ENCODE peak calls at places on chromosomes 2 and 18, in four cellular contexts. C is A549, Q is HepG2, B is K562. J is an unnamed sample.

GRCh38 chr2:20421988-20422678 is 24.7 kb upstream of the RHOB start:
- DNase-seq in C (no peak), Q (no peak), B (no peak), J (no peak)

GRCh38 chr2:30527411-30527810 is 80.4 kb downstream of the LCLAT1 start:
- DNase-seq in C (no peak), Q (no peak), B (no peak), J (no peak)

GRCh38 chr2:218892693-218893348 is 12.2 kb downstream of the WNT10A start:
- DNase-seq in C (peak), Q (peak), B (peak), J (peak)

GRCh38 chr2:230874456-230874855 is 9.7 kb downstream of the ITM2C start:
- DNase-seq in C (no peak), Q (no peak), B (no peak), J (no peak)

GRCh38 chr2:171260471-171261424 is 100.1 kb upstream of the TLK1 start:
- DNase-seq in C (no peak), Q (peak), B (no peak), J (peak)

GRCh38 chr18:3055201-3055600 is 42.3 kb upstream of the LPIN2 start:
- DNase-seq in C (no peak), Q (no peak), B (no peak), J (no peak)

GRCh38 chr2:144137705-144138428 is 382.1 kb downstream of the ZEB2 start:
- DNase-seq in C (no peak), Q (peak), B (no peak), J (no peak)

GRCh38 chr2:223526106-223526505 is 76.1 kb downstream of the SCG2 start:
- DNase-seq in C (peak), Q (no peak), B (no peak), J (no peak)

GRCh38 chr2:148201075-148202004 is 180.4 kb downstream of the MBD5 start:
- DNase-seq in C (peak), Q (peak), B (peak), J (no peak)

GRCh38 chr2:44689516-44689915 is 252.0 kb upstream of the SIX3 start:
- DNase-seq in C (no peak), Q (no peak), B (no peak), J (no peak)

GRCh38 chr2:230738924-230739323 is 26.3 kb downstream of the CAB39 start:
- DNase-seq in C (peak), Q (peak), B (no peak), J (no peak)

GRCh38 chr2:148132400-148132799 is 111.5 kb downstream of the MBD5 start:
- DNase-seq in C (no peak), Q (no peak), B (no peak), J (no peak)

GRCh38 chr2:170813611-170814550 is 2.8 kb upstream of the GAD1 start:
- DNase-seq in C (peak), Q (peak), B (peak), J (no peak)

GRCh38 chr2:199861116-199861774 is 10.3 kb upstream of the FTCDNL1 start:
- DNase-seq in C (peak), Q (peak), B (peak), J (no peak)

GRCh38 chr2:228700638-228701037 is 519.2 kb upstream of the SPHKAP start:
- DNase-seq in C (no peak), Q (no peak), B (no peak), J (no peak)

DNA sequence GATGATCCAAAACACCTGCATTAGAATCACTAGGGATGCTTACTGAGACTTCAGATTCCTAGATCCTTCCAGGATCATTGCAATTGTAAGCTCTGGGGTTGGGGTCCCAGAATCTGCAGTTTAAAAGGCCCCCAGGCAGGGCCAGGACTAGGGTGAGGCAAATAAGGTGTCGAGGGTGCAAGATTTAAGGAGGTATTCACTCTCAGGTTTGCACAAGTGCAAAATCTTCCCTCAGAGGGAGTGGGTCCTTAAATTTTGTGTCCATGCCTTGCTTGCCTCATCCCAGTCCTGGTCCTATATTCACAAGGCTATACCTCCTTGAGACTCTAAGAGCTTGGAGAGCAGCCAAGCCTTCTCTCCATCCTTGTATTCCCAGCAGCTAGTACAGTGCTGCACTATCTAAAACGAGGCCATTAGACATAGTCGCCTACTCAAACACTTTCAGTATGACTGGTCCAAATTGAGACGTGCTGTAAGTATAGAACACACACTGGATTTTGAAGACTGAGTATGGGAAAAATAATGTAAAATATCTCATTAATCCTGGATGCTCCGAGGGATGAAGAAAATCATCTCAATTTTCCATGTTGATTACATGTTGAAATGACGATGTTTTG is 31.6 kb upstream of the MREG start:
- DNase-seq in C (no peak), Q (no peak), B (no peak), J (no peak)
- TF ChIP-seq MYC in C (no peak), Q (no peak), B (no peak), J (no peak)

GRCh38 chr18:22977847-22978701 is 44.9 kb downstream of the RBBP8 start:
- DNase-seq in C (peak), Q (no peak), B (no peak), J (no peak)
- TF ChIP-seq CHD4 in C (no peak), Q (no peak), B (no peak), J (no peak)

DNA sequence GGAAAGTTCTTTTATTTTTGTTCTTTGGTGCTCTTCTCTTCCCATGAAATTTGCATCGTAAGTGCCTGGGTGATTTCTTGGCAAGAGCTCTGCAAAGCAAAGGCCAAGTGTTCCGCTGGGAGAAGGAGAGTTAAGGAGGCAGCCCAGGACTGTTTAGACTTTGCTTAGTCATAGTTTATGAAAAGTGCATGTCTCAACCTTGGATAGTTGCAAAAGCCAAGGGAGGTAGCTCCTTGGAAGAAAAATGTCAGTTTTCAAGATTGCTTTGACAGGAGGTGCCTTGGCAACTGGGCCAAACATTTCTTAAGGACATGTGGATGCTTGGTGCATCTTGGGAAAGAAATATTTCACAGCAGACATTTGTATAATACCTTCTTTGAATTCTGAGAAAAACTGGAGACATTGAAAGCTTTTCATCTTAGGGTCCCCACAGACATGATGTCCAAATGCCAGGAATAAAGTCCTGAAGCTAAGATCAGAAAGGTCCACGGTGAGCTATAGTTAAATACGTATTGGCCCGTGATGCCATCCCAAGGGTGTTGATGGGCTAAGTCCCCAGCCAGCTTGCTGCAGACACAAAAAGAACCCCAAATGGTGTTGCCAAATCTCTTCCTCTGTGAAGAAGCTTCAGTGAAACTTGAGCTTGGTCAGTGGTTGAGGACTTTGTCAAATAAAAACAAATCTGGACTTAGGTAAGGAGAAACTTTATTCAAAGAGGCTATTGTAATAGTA is 96.3 kb upstream of the THUMPD2 start:
- DNase-seq in C (peak), Q (no peak), B (no peak), J (no peak)
- TF ChIP-seq MYC in C (no peak), Q (no peak), B (no peak), J (no peak)

GRCh38 chr2:24821433-24821891 is 28.2 kb downstream of the CENPO start:
- DNase-seq in C (no peak), Q (no peak), B (no peak), J (no peak)

GRCh38 chr2:24824071-24824588 is 30.9 kb downstream of the CENPO start:
- DNase-seq in C (no peak), Q (no peak), B (no peak), J (no peak)

GRCh38 chr2:24820598-24821432 is 27.6 kb downstream of the CENPO start:
- DNase-seq in C (no peak), Q (no peak), B (no peak), J (no peak)

GRCh38 chr2:24820175-24820513 is 26.9 kb downstream of the CENPO start:
- DNase-seq in C (no peak), Q (no peak), B (no peak), J (no peak)

GRCh38 chr2:24822049-24822706 is 29.0 kb downstream of the CENPO start:
- DNase-seq in C (no peak), Q (no peak), B (no peak), J (no peak)
- TF ChIP-seq CHD4 in C (no peak), Q (no peak), B (no peak), J (no peak)

GRCh38 chr2:211881449-211881848 is 657.2 kb downstream of the ERBB4 start:
- DNase-seq in C (no peak), Q (no peak), B (no peak), J (no peak)

GRCh38 chr2:211879323-211879722 is 659.3 kb downstream of the ERBB4 start:
- DNase-seq in C (no peak), Q (no peak), B (no peak), J (no peak)

GRCh38 chr2:211877061-211877460 is 661.5 kb downstream of the ERBB4 start:
- DNase-seq in C (no peak), Q (no peak), B (no peak), J (no peak)

GRCh38 chr2:211875488-211875887 is 663.1 kb downstream of the ERBB4 start:
- DNase-seq in C (no peak), Q (no peak), B (no peak), J (no peak)
- TF ChIP-seq MYC in C (no peak), Q (no peak), B (no peak), J (no peak)

GRCh38 chr18:47035156-47035671 is at the start of gene ELOA2:
- DNase-seq in C (no peak), Q (no peak), B (no peak), J (no peak)

GRCh38 chr18:47036927-47037605 is 1.6 kb upstream of the ELOA2 start:
- DNase-seq in C (no peak), Q (no peak), B (no peak), J (no peak)

GRCh38 chr18:47032945-47033344 is 2.5 kb downstream of the ELOA2 start:
- DNase-seq in C (no peak), Q (no peak), B (no peak), J (no peak)

GRCh38 chr18:47040982-47041381 is 5.6 kb upstream of the ELOA2 start:
- DNase-seq in C (no peak), Q (no peak), B (no peak), J (no peak)

GRCh38 chr18:47036298-47036874 is 965 bp upstream of the ELOA2 start:
- DNase-seq in C (peak), Q (peak), B (peak), J (no peak)
- TF ChIP-seq CHD4 in C (no peak), Q (no peak), B (no peak), J (no peak)

DNA sequence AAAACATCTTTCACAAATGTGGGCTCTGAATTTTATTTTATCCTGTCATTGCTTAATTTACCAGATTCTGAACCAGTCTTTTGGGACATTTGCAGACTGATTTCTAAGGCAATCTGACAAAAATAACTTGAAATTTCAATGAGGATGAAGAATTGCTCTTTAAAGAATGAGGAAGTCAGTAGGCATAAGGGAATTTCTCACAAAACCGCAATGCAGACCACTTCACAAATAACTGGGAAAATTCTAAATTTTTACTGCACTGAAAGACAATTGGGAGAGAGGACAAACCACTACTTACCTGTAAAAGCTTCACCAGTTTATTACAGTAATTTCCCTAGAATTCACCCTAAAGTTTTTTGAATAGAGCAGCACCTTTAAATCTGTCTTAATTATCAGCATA is 736.3 kb downstream of the NRXN1 start:
- DNase-seq in C (no peak), Q (no peak), B (no peak), J (no peak)
- TF ChIP-seq MYC in C (no peak), Q (no peak), B (no peak), J (no peak)

DNA sequence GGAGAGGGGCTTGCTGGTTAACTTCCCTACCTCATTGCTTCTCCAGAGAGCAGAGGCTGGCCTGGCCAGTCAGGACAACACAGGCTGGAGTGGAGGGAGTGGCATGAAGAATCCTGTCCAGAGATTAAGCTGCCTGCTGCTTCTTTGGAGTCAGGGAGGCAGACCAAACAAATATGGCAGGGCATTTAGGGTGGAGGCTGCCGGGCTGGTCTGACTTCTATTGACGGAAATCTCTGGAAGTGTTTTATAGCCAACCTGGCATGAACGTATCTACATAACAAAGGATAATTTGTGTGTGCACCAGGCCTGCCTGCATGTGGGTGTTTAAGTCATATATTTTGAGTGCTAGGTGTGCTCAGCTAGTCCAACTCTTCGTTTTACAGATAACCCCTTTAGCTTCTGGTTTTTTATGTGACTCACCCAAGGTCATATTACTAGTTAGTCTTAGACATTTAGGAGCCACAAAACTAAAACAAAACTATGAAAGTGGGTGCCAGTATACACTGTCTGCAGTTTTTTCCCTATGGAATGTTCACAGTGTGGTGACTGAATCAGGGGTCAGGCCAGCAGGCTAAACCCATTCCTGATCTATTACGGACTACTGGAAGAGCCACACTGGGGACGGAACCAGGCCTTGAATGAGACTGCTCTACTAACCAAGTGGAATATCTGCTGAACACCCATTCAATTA is 5.5 kb downstream of the NPC1 start:
- DNase-seq in C (no peak), Q (no peak), B (no peak), J (no peak)
- TF ChIP-seq CHD4 in C (no peak), Q (no peak), B (no peak), J (no peak)

GRCh38 chr18:75162467-75162866 is 46.5 kb downstream of the PTGR3 start:
- DNase-seq in C (peak), Q (no peak), B (no peak), J (no peak)
- TF ChIP-seq MYC in C (no peak), Q (no peak), B (no peak), J (no peak)

GRCh38 chr2:142754182-142754581 is 123.3 kb upstream of the KYNU start:
- DNase-seq in C (peak), Q (no peak), B (no peak), J (no peak)

GRCh38 chr2:142756430-142756829 is 121.0 kb upstream of the KYNU start:
- DNase-seq in C (peak), Q (no peak), B (no peak), J (no peak)

GRCh38 chr2:142757111-142757510 is 120.4 kb upstream of the KYNU start:
- DNase-seq in C (no peak), Q (no peak), B (no peak), J (no peak)

GRCh38 chr2:142758973-142759372 is 118.5 kb upstream of the KYNU start:
- DNase-seq in C (no peak), Q (no peak), B (no peak), J (no peak)

DNA sequence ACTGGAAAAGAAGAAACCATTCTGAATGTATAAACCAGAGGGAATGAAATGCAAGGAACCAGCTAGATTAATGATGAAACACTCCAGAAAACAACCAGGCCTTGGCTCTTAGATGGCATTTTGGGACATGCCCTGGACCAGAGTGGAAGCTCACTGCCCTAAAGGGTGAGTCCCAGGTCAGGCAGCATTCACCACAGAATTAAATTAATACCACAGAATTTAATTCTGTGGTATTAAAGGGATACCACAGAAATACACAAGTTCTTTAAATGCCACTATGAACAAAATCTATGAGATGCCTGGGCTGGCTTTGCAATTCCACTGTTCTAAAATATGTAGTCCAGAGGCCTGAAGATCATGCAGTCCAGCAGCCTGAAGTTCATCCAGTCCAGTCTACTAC is 122.3 kb upstream of the KYNU start:
- DNase-seq in C (no peak), Q (no peak), B (no peak), J (no peak)
- TF ChIP-seq CHD4 in C (peak), Q (no peak), B (no peak), J (no peak)

J was measured in GM12878.